ENCODE peak calls at places on chromosomes 6 and 20, in four cellular contexts. R, N, Z and I are unnamed samples. For H3K4me1, the result is how much of the 10 kb centered on the place peaks cover.

GRCh38 chr6:146775227-146775626 is 176.5 kb downstream of the ADGB start:
- DNase-seq in Z (no peak), R (no peak), N (no peak), I (no peak)

GRCh38 chr6:19714415-19715165 is 122.6 kb upstream of the ID4 start:
- DNase-seq in N (no peak), Z (no peak), R (no peak), I (no peak)

GRCh38 chr6:107585815-107586435 is 96.0 kb downstream of the SOBP start:
- DNase-seq in Z (no peak), R (no peak), N (no peak), I (no peak)

GRCh38 chr6:33374359-33374910 is 17.2 kb upstream of the KIFC1 start:
- DNase-seq in Z (no peak), R (no peak), N (no peak), I (no peak)

GRCh38 chr6:116556065-116556464 is 2.5 kb downstream of the CALHM4 start:
- DNase-seq in R (no peak), N (no peak), Z (no peak), I (no peak)

GRCh38 chr6:128519931-128520435 is 416 bp downstream of the PTPRK start:
- DNase-seq in R (peak), N (peak), Z (peak), I (no peak)

GRCh38 chr6:158642097-158642601 is 2.4 kb downstream of the DYNLT1 start:
- DNase-seq in R (no peak), Z (no peak), N (no peak), I (no peak)

GRCh38 chr6:167770291-167770955 is 56.3 kb upstream of the AFDN start:
- DNase-seq in R (no peak), Z (no peak), N (no peak), I (no peak)

GRCh38 chr20:9161308-9161707 is 92.4 kb downstream of the PLCB4 start:
- DNase-seq in R (no peak), N (no peak), Z (no peak), I (no peak)

GRCh38 chr20:54078296-54078695 is 7.9 kb upstream of the BCAS1 start:
- DNase-seq in Z (no peak), R (no peak), N (no peak), I (no peak)

GRCh38 chr6:157267109-157267611 is 56.2 kb downstream of the TMEM242 start:
- DNase-seq in N (no peak), R (no peak), Z (no peak), I (peak)

GRCh38 chr6:106514281-106514885 is 114.9 kb downstream of the RTN4IP1 start:
- DNase-seq in Z (no peak), N (no peak), R (no peak), I (no peak)

GRCh38 chr20:43355610-43356009 is 102.1 kb upstream of the SRSF6 start:
- DNase-seq in N (no peak), R (no peak), Z (no peak), I (no peak)

GRCh38 chr6:122530440-122531046 is 58.9 kb upstream of the SERINC1 start:
- DNase-seq in N (no peak), Z (no peak), R (no peak), I (no peak)

DNA sequence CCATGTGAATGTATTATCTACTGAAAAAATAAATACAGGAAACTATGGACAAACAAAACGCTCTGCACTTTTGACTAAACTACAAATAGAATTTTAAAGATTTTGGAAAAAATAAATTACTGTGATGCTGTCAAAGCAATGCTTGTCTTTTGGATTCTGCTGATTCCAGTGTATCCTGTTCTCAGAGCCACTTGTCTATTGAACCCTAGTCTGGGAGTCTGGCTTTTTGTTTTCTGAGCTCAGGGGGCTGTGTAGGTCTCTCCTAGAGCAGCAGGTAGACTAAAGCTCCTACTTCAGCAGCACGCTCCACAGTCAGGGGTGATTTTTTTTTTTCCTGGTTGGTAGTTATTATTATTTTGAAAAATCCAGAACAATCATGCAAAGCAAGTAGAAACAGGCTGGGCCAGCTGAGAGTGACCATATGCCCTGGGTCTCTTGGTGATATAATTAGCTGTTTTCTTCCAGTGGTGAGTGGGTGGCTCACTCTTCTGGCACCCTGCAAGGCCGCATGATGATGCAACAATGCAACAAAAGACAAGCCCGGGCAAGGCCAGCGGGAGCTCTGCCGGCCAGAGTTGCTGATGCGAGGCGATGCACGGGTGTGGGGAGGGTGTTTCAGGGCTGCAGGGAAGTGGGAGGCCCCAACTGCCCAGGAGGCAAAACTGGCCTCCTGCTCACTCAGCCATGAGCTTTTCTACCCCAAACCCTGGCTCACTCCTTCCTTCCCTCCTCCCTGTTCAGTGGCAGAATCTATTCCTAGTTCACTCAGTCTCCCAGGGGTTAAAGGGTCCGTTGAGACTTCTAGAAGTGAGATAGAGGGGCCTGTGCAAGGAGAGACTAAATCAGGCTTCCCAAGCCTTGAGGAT is 11.6 kb upstream of the CDKN1A start:
- DNase-seq in R (peak), N (peak), Z (peak), I (peak)
- H3K4me1 ChIP-seq in R (under half), N (under half), Z (under half), I (under half)

GRCh38 chr6:17710331-17710730 is 3.6 kb upstream of the NUP153 start:
- DNase-seq in Z (no peak), R (no peak), N (no peak), I (no peak)

GRCh38 chr6:17707371-17707651 is 586 bp upstream of the NUP153 start:
- DNase-seq in R (no peak), N (no peak), Z (no peak), I (no peak)

GRCh38 chr6:17706580-17707370 is at the start of gene NUP153:
- DNase-seq in N (peak), Z (peak), R (peak), I (peak)

GRCh38 chr6:17712573-17712972 is 5.8 kb upstream of the NUP153 start:
- DNase-seq in N (no peak), R (no peak), Z (no peak), I (no peak)

GRCh38 chr6:17709476-17709875 is 2.8 kb upstream of the NUP153 start:
- DNase-seq in R (no peak), Z (no peak), N (no peak), I (no peak)
- H3K27ac ChIP-seq in R (no peak), Z (no peak), N (no peak), I (no peak)

DNA sequence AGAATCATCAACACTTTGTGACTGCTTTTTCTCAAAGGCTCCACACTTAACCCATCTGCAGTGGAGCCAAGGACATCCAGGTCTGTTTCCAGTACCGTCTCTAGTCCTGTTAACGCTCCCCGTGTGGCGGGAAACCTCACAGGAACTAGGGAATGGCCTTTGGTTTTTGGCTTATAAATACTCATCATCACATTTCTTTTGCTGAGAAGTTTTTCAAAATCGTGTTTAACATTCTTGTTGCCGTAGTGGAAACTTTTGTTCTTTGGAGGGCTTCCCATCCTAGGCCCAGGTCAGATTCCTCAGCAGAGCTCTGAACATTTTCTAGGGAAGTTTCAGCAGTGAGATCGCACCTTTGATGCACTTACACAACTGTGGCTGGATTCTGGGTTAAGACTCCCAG is 24.6 kb downstream of the DAAM2 start:
- DNase-seq in R (no peak), Z (no peak), N (no peak), I (no peak)
- H3K4me1 ChIP-seq in R (half or more), Z (under half), N (half or more), I (under half)

GRCh38 chr6:30707281-30707850 is 9.7 kb downstream of the MDC1 start:
- DNase-seq in Z (no peak), N (no peak), R (no peak), I (no peak)
- H3K27ac ChIP-seq in Z (no peak), N (no peak), R (no peak), I (no peak)

GRCh38 chr20:45053441-45054351 is 47.2 kb downstream of the KCNS1 start:
- DNase-seq in R (no peak), Z (no peak), N (no peak), I (no peak)
- H3K4me1 ChIP-seq in R (under half), Z (under half), N (half or more), I (under half)

DNA sequence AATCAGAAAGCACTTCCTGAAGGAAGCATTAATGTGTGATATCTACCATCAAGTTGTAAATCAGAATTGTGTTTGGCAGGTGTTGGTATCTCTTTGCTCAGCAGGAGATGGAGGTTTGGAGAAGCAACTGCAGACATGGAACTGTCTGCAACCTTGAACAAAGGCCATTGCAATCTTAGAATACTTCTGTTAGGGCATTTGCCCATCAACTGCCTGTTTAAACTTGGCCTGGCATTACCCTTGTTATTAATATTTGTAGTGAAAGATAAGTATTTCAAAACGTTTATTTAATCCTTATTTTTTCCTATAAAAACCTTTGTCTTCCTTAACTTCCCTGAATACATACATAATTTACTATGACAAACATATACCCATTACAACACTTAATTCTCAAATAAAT is 14.1 kb downstream of the GSTA5 start:
- DNase-seq in Z (no peak), N (no peak), R (no peak), I (no peak)
- H3K27ac ChIP-seq in Z (no peak), N (no peak), R (no peak), I (no peak)

GRCh38 chr6:155378724-155379123 is 64.4 kb upstream of the TFB1M start:
- DNase-seq in R (no peak), N (no peak), Z (no peak), I (no peak)
- H3K4me1 ChIP-seq in R (under half), N (under half), Z (under half), I (under half)

DNA sequence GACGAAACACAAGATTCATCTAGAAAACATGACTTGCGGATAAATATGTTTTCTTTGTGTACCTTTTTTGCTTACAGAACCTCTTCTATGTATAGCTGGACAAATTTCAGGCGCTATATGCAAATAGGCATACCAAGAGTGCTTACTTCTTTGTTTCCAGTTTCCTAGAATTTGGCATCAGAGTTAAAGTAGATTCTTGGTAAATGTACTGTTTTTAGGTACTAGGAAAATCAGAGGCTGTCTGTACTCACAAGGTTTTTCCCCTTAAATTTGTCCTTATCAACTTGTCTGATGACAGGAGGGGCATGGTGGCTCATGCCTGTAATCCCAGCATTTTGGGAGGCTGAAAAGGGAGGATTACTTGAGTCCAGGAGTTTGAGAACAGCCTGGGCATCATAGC is 124.9 kb upstream of the TMEM170B start:
- DNase-seq in N (no peak), R (no peak), Z (no peak), I (no peak)
- H3K27ac ChIP-seq in N (no peak), R (peak), Z (peak), I (no peak)

GRCh38 chr6:45434401-45434741 is 56.6 kb upstream of the SUPT3H start:
- DNase-seq in N (no peak), Z (no peak), R (no peak), I (no peak)
- H3K4me1 ChIP-seq in N (under half), Z (under half), R (under half), I (under half)

DNA sequence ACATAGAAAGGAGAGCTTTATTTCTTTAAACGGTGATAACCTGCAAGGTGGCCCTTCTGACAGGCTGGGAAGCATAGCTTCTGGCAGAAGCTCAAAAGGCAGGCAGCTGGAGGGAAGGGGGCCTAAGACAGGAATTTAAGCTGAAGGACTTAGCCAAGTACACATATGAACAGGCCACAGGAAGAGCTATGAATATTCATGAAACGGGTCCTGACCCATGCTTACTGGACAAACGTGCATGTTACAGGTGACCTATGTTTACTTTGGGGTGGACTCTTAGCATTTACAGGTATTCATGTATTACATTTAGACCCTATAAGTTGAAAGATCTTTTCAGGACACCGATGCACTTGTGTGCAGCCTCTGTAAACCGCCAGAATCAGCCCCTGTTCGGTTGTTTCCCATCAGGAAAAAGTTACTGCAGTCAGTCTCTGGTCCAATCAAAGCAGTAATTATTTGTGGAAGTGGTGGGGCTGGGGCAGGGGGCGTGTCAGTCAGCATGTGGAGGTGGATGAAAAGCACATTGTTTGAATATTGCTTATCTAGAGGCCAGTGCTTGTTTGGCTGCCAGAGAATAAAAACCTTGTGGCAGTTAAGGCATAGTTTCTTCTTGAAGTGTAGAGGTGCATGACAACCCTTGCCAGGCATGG is 2.9 kb upstream of the GZF1 start:
- DNase-seq in Z (no peak), R (no peak), N (no peak), I (no peak)
- H3K27ac ChIP-seq in Z (no peak), R (peak), N (peak), I (peak)